ENCODE peak calls at places on chromosomes 2 and 18, in ten cellular contexts. One of them, this sample, is unnamed.

GRCh38 chr2:144835634-144836351 is 315.9 kb upstream of the ZEB2 start:
- DNase-seq in AG09319: no peak
- DNase-seq in GM12865: no peak
- DNase-seq in fibroblast of villous mesenchyme: peak; percentile 39
- DNase-seq in progenitor cell of endocrine pancreas: no peak
- DNase-seq in CD8-positive, alpha-beta T cell: no peak
- DNase-seq in foreskin fibroblast: peak; percentile 30
- DNase-seq in MCF 10A: peak; percentile 59
- DNase-seq in AG04450: no peak
- DNase-seq in mucosa of descending colon: no peak
- DNase-seq in this sample: no peak

GRCh38 chr2:4763009-4763408 is 929.2 kb upstream of the SOX11 start:
- DNase-seq in AG09319: no peak
- DNase-seq in GM12865: no peak
- DNase-seq in fibroblast of villous mesenchyme: no peak
- DNase-seq in progenitor cell of endocrine pancreas: peak; percentile 33
- DNase-seq in CD8-positive, alpha-beta T cell: no peak
- DNase-seq in foreskin fibroblast: no peak
- DNase-seq in MCF 10A: peak; percentile 50
- DNase-seq in AG04450: no peak
- DNase-seq in mucosa of descending colon: no peak
- DNase-seq in this sample: peak; percentile 38

GRCh38 chr18:46169464-46169941 is 65.3 kb downstream of the HAUS1 start:
- DNase-seq in AG09319: no peak
- DNase-seq in GM12865: peak; percentile 35
- DNase-seq in fibroblast of villous mesenchyme: peak; percentile 57
- DNase-seq in progenitor cell of endocrine pancreas: no peak
- DNase-seq in CD8-positive, alpha-beta T cell: no peak
- DNase-seq in foreskin fibroblast: peak; percentile 81
- DNase-seq in MCF 10A: peak; percentile 59
- DNase-seq in AG04450: peak; percentile 27
- DNase-seq in mucosa of descending colon: no peak
- DNase-seq in this sample: no peak

GRCh38 chr2:183614797-183615429 is 490.7 kb downstream of the NUP35 start:
- DNase-seq in AG09319: no peak
- DNase-seq in GM12865: no peak
- DNase-seq in fibroblast of villous mesenchyme: no peak
- DNase-seq in progenitor cell of endocrine pancreas: no peak
- DNase-seq in CD8-positive, alpha-beta T cell: no peak
- DNase-seq in foreskin fibroblast: no peak
- DNase-seq in MCF 10A: peak; percentile 5
- DNase-seq in AG04450: no peak
- DNase-seq in mucosa of descending colon: no peak
- DNase-seq in this sample: no peak

GRCh38 chr2:121058852-121059558 is 226.0 kb downstream of the TFCP2L1 start:
- DNase-seq in AG09319: no peak
- DNase-seq in GM12865: no peak
- DNase-seq in fibroblast of villous mesenchyme: no peak
- DNase-seq in progenitor cell of endocrine pancreas: no peak
- DNase-seq in CD8-positive, alpha-beta T cell: no peak
- DNase-seq in foreskin fibroblast: no peak
- DNase-seq in MCF 10A: no peak
- DNase-seq in AG04450: no peak
- DNase-seq in mucosa of descending colon: no peak
- DNase-seq in this sample: no peak

GRCh38 chr18:24031318-24031717 is 16.8 kb downstream of the TTC39C start:
- DNase-seq in AG09319: no peak
- DNase-seq in GM12865: no peak
- DNase-seq in fibroblast of villous mesenchyme: no peak
- DNase-seq in progenitor cell of endocrine pancreas: no peak
- DNase-seq in CD8-positive, alpha-beta T cell: no peak
- DNase-seq in foreskin fibroblast: no peak
- DNase-seq in MCF 10A: no peak
- DNase-seq in AG04450: no peak
- DNase-seq in mucosa of descending colon: no peak
- DNase-seq in this sample: no peak

GRCh38 chr18:12880532-12880892 is 3.5 kb downstream of the PTPN2 start:
- DNase-seq in AG09319: no peak
- DNase-seq in GM12865: peak; percentile 50
- DNase-seq in fibroblast of villous mesenchyme: no peak
- DNase-seq in progenitor cell of endocrine pancreas: no peak
- DNase-seq in CD8-positive, alpha-beta T cell: no peak
- DNase-seq in foreskin fibroblast: no peak
- DNase-seq in MCF 10A: no peak
- DNase-seq in AG04450: no peak
- DNase-seq in mucosa of descending colon: no peak
- DNase-seq in this sample: no peak

GRCh38 chr2:191198271-191198670 is 46.9 kb upstream of the MYO1B start:
- DNase-seq in AG09319: no peak
- DNase-seq in GM12865: no peak
- DNase-seq in fibroblast of villous mesenchyme: no peak
- DNase-seq in progenitor cell of endocrine pancreas: no peak
- DNase-seq in CD8-positive, alpha-beta T cell: no peak
- DNase-seq in foreskin fibroblast: no peak
- DNase-seq in MCF 10A: no peak
- DNase-seq in AG04450: no peak
- DNase-seq in mucosa of descending colon: no peak
- DNase-seq in this sample: no peak

GRCh38 chr18:39667905-39668304 is 2102.3 kb upstream of the CELF4 start:
- DNase-seq in AG09319: no peak
- DNase-seq in GM12865: no peak
- DNase-seq in fibroblast of villous mesenchyme: peak; percentile 15
- DNase-seq in progenitor cell of endocrine pancreas: no peak
- DNase-seq in CD8-positive, alpha-beta T cell: no peak
- DNase-seq in foreskin fibroblast: peak; percentile 47
- DNase-seq in MCF 10A: no peak
- DNase-seq in AG04450: no peak
- DNase-seq in mucosa of descending colon: no peak
- DNase-seq in this sample: no peak

GRCh38 chr2:224281374-224281773 is 120.5 kb downstream of the FAM124B start:
- DNase-seq in AG09319: no peak
- DNase-seq in GM12865: no peak
- DNase-seq in fibroblast of villous mesenchyme: no peak
- DNase-seq in progenitor cell of endocrine pancreas: no peak
- DNase-seq in CD8-positive, alpha-beta T cell: no peak
- DNase-seq in foreskin fibroblast: no peak
- DNase-seq in MCF 10A: no peak
- DNase-seq in AG04450: no peak
- DNase-seq in mucosa of descending colon: no peak
- DNase-seq in this sample: no peak

GRCh38 chr2:224287533-224287932 is 114.4 kb downstream of the FAM124B start:
- DNase-seq in AG09319: no peak
- DNase-seq in GM12865: no peak
- DNase-seq in fibroblast of villous mesenchyme: no peak
- DNase-seq in progenitor cell of endocrine pancreas: no peak
- DNase-seq in CD8-positive, alpha-beta T cell: no peak
- DNase-seq in foreskin fibroblast: no peak
- DNase-seq in MCF 10A: no peak
- DNase-seq in AG04450: no peak
- DNase-seq in mucosa of descending colon: no peak
- DNase-seq in this sample: no peak

GRCh38 chr2:224284134-224284946 is 117.6 kb downstream of the FAM124B start:
- DNase-seq in AG09319: no peak
- DNase-seq in GM12865: peak; percentile 26
- DNase-seq in fibroblast of villous mesenchyme: peak; percentile 46
- DNase-seq in progenitor cell of endocrine pancreas: no peak
- DNase-seq in CD8-positive, alpha-beta T cell: no peak
- DNase-seq in foreskin fibroblast: peak; percentile 61
- DNase-seq in MCF 10A: peak; percentile 65
- DNase-seq in AG04450: no peak
- DNase-seq in mucosa of descending colon: no peak
- DNase-seq in this sample: no peak

GRCh38 chr2:224286923-224287322 is 115.0 kb downstream of the FAM124B start:
- DNase-seq in AG09319: no peak
- DNase-seq in GM12865: no peak
- DNase-seq in fibroblast of villous mesenchyme: no peak
- DNase-seq in progenitor cell of endocrine pancreas: no peak
- DNase-seq in CD8-positive, alpha-beta T cell: no peak
- DNase-seq in foreskin fibroblast: no peak
- DNase-seq in MCF 10A: no peak
- DNase-seq in AG04450: no peak
- DNase-seq in mucosa of descending colon: no peak
- DNase-seq in this sample: no peak
- TF ChIP-seq CTCF in AG09319: no peak
- TF ChIP-seq CTCF in GM12865: no peak
- TF ChIP-seq CTCF in fibroblast of villous mesenchyme: no peak
- TF ChIP-seq CTCF in progenitor cell of endocrine pancreas: no peak
- TF ChIP-seq CTCF in CD8-positive, alpha-beta T cell: no peak
- TF ChIP-seq CTCF in foreskin fibroblast: no peak
- TF ChIP-seq CTCF in MCF 10A: no peak
- TF ChIP-seq CTCF in AG04450: no peak
- TF ChIP-seq CTCF in mucosa of descending colon: no peak
- TF ChIP-seq CTCF in this sample: peak; percentile 22

GRCh38 chr2:219552382-219553167 is 8.7 kb downstream of the TMEM198 start:
- DNase-seq in AG09319: peak; percentile 35
- DNase-seq in GM12865: peak; percentile 76
- DNase-seq in fibroblast of villous mesenchyme: peak; percentile 81
- DNase-seq in progenitor cell of endocrine pancreas: peak; percentile 83
- DNase-seq in CD8-positive, alpha-beta T cell: peak; percentile 58
- DNase-seq in foreskin fibroblast: peak; percentile 93
- DNase-seq in MCF 10A: peak; percentile 75
- DNase-seq in AG04450: peak; percentile 37
- DNase-seq in mucosa of descending colon: peak; percentile 90
- DNase-seq in this sample: peak; percentile 88

GRCh38 chr2:219554369-219554768 is 10.5 kb downstream of the TMEM198 start:
- DNase-seq in AG09319: no peak
- DNase-seq in GM12865: no peak
- DNase-seq in fibroblast of villous mesenchyme: no peak
- DNase-seq in progenitor cell of endocrine pancreas: no peak
- DNase-seq in CD8-positive, alpha-beta T cell: no peak
- DNase-seq in foreskin fibroblast: no peak
- DNase-seq in MCF 10A: no peak
- DNase-seq in AG04450: no peak
- DNase-seq in mucosa of descending colon: peak; percentile 16
- DNase-seq in this sample: no peak

GRCh38 chr2:219551863-219552381 is 8.1 kb downstream of the TMEM198 start:
- DNase-seq in AG09319: no peak
- DNase-seq in GM12865: no peak
- DNase-seq in fibroblast of villous mesenchyme: peak; percentile 20
- DNase-seq in progenitor cell of endocrine pancreas: no peak
- DNase-seq in CD8-positive, alpha-beta T cell: no peak
- DNase-seq in foreskin fibroblast: no peak
- DNase-seq in MCF 10A: no peak
- DNase-seq in AG04450: no peak
- DNase-seq in mucosa of descending colon: no peak
- DNase-seq in this sample: no peak

GRCh38 chr2:219553168-219553417 is 9.3 kb downstream of the TMEM198 start:
- DNase-seq in AG09319: no peak
- DNase-seq in GM12865: no peak
- DNase-seq in fibroblast of villous mesenchyme: no peak
- DNase-seq in progenitor cell of endocrine pancreas: no peak
- DNase-seq in CD8-positive, alpha-beta T cell: no peak
- DNase-seq in foreskin fibroblast: no peak
- DNase-seq in MCF 10A: no peak
- DNase-seq in AG04450: no peak
- DNase-seq in mucosa of descending colon: no peak
- DNase-seq in this sample: no peak

GRCh38 chr2:219553463-219553862 is 9.6 kb downstream of the TMEM198 start:
- DNase-seq in AG09319: no peak
- DNase-seq in GM12865: no peak
- DNase-seq in fibroblast of villous mesenchyme: no peak
- DNase-seq in progenitor cell of endocrine pancreas: no peak
- DNase-seq in CD8-positive, alpha-beta T cell: no peak
- DNase-seq in foreskin fibroblast: no peak
- DNase-seq in MCF 10A: no peak
- DNase-seq in AG04450: no peak
- DNase-seq in mucosa of descending colon: no peak
- DNase-seq in this sample: no peak
- TF ChIP-seq CTCF in AG09319: no peak
- TF ChIP-seq CTCF in GM12865: no peak
- TF ChIP-seq CTCF in fibroblast of villous mesenchyme: no peak
- TF ChIP-seq CTCF in progenitor cell of endocrine pancreas: no peak
- TF ChIP-seq CTCF in CD8-positive, alpha-beta T cell: no peak
- TF ChIP-seq CTCF in foreskin fibroblast: no peak
- TF ChIP-seq CTCF in MCF 10A: no peak
- TF ChIP-seq CTCF in AG04450: no peak
- TF ChIP-seq CTCF in mucosa of descending colon: no peak
- TF ChIP-seq CTCF in this sample: no peak

DNA sequence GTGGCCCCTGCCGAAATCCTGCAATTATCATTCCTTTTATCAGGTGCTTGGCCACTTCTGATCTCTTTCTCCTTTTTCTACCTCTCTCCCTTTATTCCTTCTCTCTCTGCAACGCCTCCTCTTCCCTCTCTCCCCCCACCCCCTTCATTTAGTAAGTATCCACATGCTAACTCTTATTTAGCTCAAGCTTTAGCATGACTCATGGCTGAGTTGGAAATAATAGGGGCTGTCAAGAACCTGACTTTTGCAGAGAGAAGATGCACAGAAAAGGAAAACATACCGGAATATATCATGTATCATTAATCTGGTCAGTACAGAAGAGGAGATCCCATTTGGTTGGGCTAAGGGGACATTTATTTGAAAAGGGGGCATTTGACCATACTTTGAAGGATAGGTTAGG is 33.1 kb downstream of the FAM171B start:
- DNase-seq in AG09319: no peak
- DNase-seq in GM12865: no peak
- DNase-seq in fibroblast of villous mesenchyme: no peak
- DNase-seq in progenitor cell of endocrine pancreas: no peak
- DNase-seq in CD8-positive, alpha-beta T cell: no peak
- DNase-seq in foreskin fibroblast: peak; percentile 37
- DNase-seq in MCF 10A: no peak
- DNase-seq in AG04450: no peak
- DNase-seq in mucosa of descending colon: no peak
- DNase-seq in this sample: no peak
- TF ChIP-seq CTCF in AG09319: no peak
- TF ChIP-seq CTCF in GM12865: no peak
- TF ChIP-seq CTCF in fibroblast of villous mesenchyme: no peak
- TF ChIP-seq CTCF in progenitor cell of endocrine pancreas: no peak
- TF ChIP-seq CTCF in CD8-positive, alpha-beta T cell: no peak
- TF ChIP-seq CTCF in foreskin fibroblast: no peak
- TF ChIP-seq CTCF in MCF 10A: no peak
- TF ChIP-seq CTCF in AG04450: no peak
- TF ChIP-seq CTCF in mucosa of descending colon: no peak
- TF ChIP-seq CTCF in this sample: no peak

GRCh38 chr2:187451510-187451909 is 3.5 kb upstream of the CALCRL start:
- DNase-seq in AG09319: no peak
- DNase-seq in GM12865: no peak
- DNase-seq in fibroblast of villous mesenchyme: no peak
- DNase-seq in progenitor cell of endocrine pancreas: no peak
- DNase-seq in CD8-positive, alpha-beta T cell: no peak
- DNase-seq in foreskin fibroblast: no peak
- DNase-seq in MCF 10A: no peak
- DNase-seq in AG04450: no peak
- DNase-seq in mucosa of descending colon: no peak
- DNase-seq in this sample: no peak

DNA sequence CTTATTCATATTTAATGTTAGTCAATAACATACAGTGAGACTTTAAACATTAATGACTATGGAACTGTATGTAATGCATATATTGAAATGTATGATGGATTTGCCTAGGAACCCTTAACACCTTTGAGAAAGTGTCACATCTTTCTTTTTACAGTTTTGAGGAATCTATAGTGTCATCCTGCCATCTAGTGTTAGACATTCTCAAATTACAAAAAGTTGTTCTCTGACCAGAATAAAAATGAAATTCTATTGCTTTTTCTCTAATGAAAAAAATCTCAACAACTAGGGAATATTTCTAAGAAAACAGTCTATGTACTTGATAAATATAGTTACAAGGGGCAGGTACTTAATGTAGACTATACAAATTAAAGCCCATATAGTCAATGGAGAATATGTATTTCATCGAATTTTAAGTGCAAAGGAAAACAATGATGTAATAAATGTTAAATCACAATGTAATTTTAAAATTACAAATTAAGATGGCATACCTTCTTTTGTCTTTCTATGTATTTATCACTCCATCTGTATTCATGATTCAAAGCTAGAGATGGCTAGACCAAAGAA is 5.1 kb upstream of the CALCRL start:
- DNase-seq in AG09319: no peak
- DNase-seq in GM12865: peak; percentile 32
- DNase-seq in fibroblast of villous mesenchyme: peak; percentile 38
- DNase-seq in progenitor cell of endocrine pancreas: no peak
- DNase-seq in CD8-positive, alpha-beta T cell: no peak
- DNase-seq in foreskin fibroblast: peak; percentile 42
- DNase-seq in MCF 10A: peak; percentile 56
- DNase-seq in AG04450: no peak
- DNase-seq in mucosa of descending colon: no peak
- DNase-seq in this sample: no peak
- TF ChIP-seq CTCF in AG09319: peak; percentile 34
- TF ChIP-seq CTCF in GM12865: peak; percentile 19
- TF ChIP-seq CTCF in fibroblast of villous mesenchyme: peak; percentile 41
- TF ChIP-seq CTCF in progenitor cell of endocrine pancreas: peak; percentile 60
- TF ChIP-seq CTCF in CD8-positive, alpha-beta T cell: no peak
- TF ChIP-seq CTCF in foreskin fibroblast: peak; percentile 24
- TF ChIP-seq CTCF in MCF 10A: peak; percentile 53
- TF ChIP-seq CTCF in AG04450: peak; percentile 53
- TF ChIP-seq CTCF in mucosa of descending colon: no peak
- TF ChIP-seq CTCF in this sample: peak; percentile 57

This sample was measured in endothelial cell.